ENCODE peak calls at places on chromosomes 16 and 17, in five cellular contexts. D is AG04450, A is thoracic aorta, K is pancreas, Z is mucosa of descending colon. N is an unnamed sample.

GRCh38 chr17:17666111-17666714 is 15.0 kb upstream of the RAI1 start:
- DNase-seq in A (no peak), D (no peak), Z (peak), K (no peak), N (peak)

GRCh38 chr17:77491921-77492445 is 351.2 kb downstream of the SEC14L1 start:
- DNase-seq in A (no peak), K (no peak), Z (peak), D (no peak), N (no peak)

GRCh38 chr16:69763557-69763942 is 1.4 kb downstream of the WWP2 start:
- DNase-seq in Z (no peak), K (no peak), A (no peak), D (no peak), N (no peak)

GRCh38 chr16:694187-694862 is 4.1 kb upstream of the WDR24 start:
- DNase-seq in D (no peak), A (no peak), Z (no peak), K (no peak), N (no peak)

GRCh38 chr17:58595194-58595792 is 80.9 kb upstream of the MTMR4 start:
- DNase-seq in K (no peak), D (no peak), Z (no peak), A (no peak), N (no peak)

GRCh38 chr17:64984776-64985521 is 65.7 kb upstream of the LRRC37A3 start:
- DNase-seq in K (no peak), D (no peak), Z (no peak), A (no peak), N (peak)

GRCh38 chr16:27313422-27314160 is at the start of gene IL4R:
- DNase-seq in Z (peak), D (peak), A (peak), K (peak), N (peak)

GRCh38 chr17:57782051-57782490 is 37.0 kb upstream of the CCDC182 start:
- DNase-seq in A (no peak), D (no peak), K (no peak), Z (peak), N (no peak)

GRCh38 chr17:6853764-6854442 is 22.4 kb upstream of the TEKT1 start:
- DNase-seq in A (no peak), K (no peak), D (no peak), Z (no peak), N (no peak)

GRCh38 chr17:17379197-17379991 is 76.2 kb downstream of the NT5M start:
- DNase-seq in D (no peak), K (peak), A (no peak), Z (no peak), N (peak)

GRCh38 chr17:32588982-32589381 is 102.2 kb downstream of the CDK5R1 start:
- DNase-seq in A (no peak), K (no peak), D (no peak), Z (no peak), N (no peak)

GRCh38 chr17:1714488-1714979 is 4.4 kb upstream of the TLCD2 start:
- DNase-seq in A (peak), D (peak), Z (peak), K (peak), N (peak)

GRCh38 chr16:85329059-85329812 is 217.0 kb upstream of the CIBAR2 start:
- DNase-seq in A (no peak), K (no peak), D (no peak), Z (peak), N (no peak)

GRCh38 chr16:78817442-78817829 is 718.0 kb downstream of the WWOX start:
- DNase-seq in A (no peak), D (no peak), K (no peak), Z (no peak), N (peak)

GRCh38 chr17:64385187-64386083 is 5.2 kb downstream of the PECAM1 start:
- DNase-seq in Z (no peak), A (peak), K (no peak), D (peak), N (peak)

GRCh38 chr17:76791053-76791980 is 53.4 kb downstream of the MFSD11 start:
- DNase-seq in D (no peak), A (no peak), K (peak), Z (peak), N (peak)

GRCh38 chr17:35784895-35785294 is 10.5 kb downstream of the MMP28 start:
- DNase-seq in D (no peak), K (no peak), Z (no peak), A (no peak), N (no peak)

GRCh38 chr17:57004944-57005579 is 27.1 kb downstream of the SCPEP1 start:
- DNase-seq in K (no peak), D (no peak), A (no peak), Z (peak), N (no peak)

GRCh38 chr17:10325036-10325435 is 47.8 kb downstream of the MYH13 start:
- DNase-seq in D (no peak), K (no peak), Z (no peak), A (no peak), N (no peak)

GRCh38 chr16:3736116-3736515 is 18.8 kb upstream of the TRAP1 start:
- DNase-seq in K (no peak), Z (no peak), D (no peak), A (no peak), N (no peak)

GRCh38 chr17:9684955-9685621 is 39.8 kb downstream of the USP43 start:
- DNase-seq in A (no peak), K (no peak), Z (no peak), D (no peak), N (no peak)

GRCh38 chr17:3964203-3965122 is at the start of gene ATP2A3:
- DNase-seq in K (peak), Z (peak), A (no peak), D (no peak), N (no peak)

GRCh38 chr16:84758627-84759026 is 58.8 kb downstream of the USP10 start:
- DNase-seq in A (no peak), K (no peak), D (no peak), Z (peak), N (no peak)

GRCh38 chr17:44000141-44000860 is 4.1 kb upstream of the NAGS start:
- DNase-seq in Z (no peak), K (no peak), D (no peak), A (no peak), N (no peak)

GRCh38 chr16:8576141-8577004 is 13.9 kb downstream of the TMEM114 start:
- DNase-seq in Z (no peak), K (no peak), D (no peak), A (no peak), N (no peak)

GRCh38 chr16:85253127-85253941 is 141.1 kb upstream of the CIBAR2 start:
- DNase-seq in Z (peak), D (no peak), A (no peak), K (peak), N (peak)

GRCh38 chr16:324451-325334 is 27.8 kb downstream of the AXIN1 start:
- DNase-seq in D (no peak), A (no peak), K (no peak), Z (peak), N (no peak)

GRCh38 chr17:48246623-48247022 is 139.1 kb downstream of the SNX11 start:
- DNase-seq in A (no peak), K (no peak), Z (no peak), D (no peak), N (no peak)

GRCh38 chr16:8370374-8371015 is 219.8 kb downstream of the TMEM114 start:
- DNase-seq in D (no peak), A (no peak), K (no peak), Z (no peak), N (peak)

GRCh38 chr16:12095275-12096161 is 119.0 kb downstream of the SNX29 start:
- DNase-seq in Z (peak), D (peak), K (peak), A (no peak), N (peak)

GRCh38 chr17:83189013-83189672 is 109.7 kb downstream of the METRNL start:
- DNase-seq in A (no peak), D (no peak), K (no peak), Z (no peak), N (no peak)

GRCh38 chr17:3575506-3575905 is 17.9 kb upstream of the TRPV3 start:
- DNase-seq in Z (no peak), A (no peak), D (no peak), K (no peak), N (peak)

GRCh38 chr17:28685366-28685765 is 23.4 kb downstream of the SUPT6H start:
- DNase-seq in K (no peak), D (no peak), A (no peak), Z (no peak), N (no peak)

GRCh38 chr17:28688481-28688880 is 23.2 kb downstream of the PROCA1 start:
- DNase-seq in D (no peak), Z (no peak), K (no peak), A (no peak), N (no peak)

GRCh38 chr17:28686296-28686695 is 24.3 kb downstream of the SUPT6H start:
- DNase-seq in Z (no peak), K (no peak), A (no peak), D (no peak), N (no peak)

GRCh38 chr17:28682655-28683054 is 20.6 kb downstream of the SUPT6H start:
- DNase-seq in A (no peak), K (no peak), D (no peak), Z (no peak), N (no peak)

GRCh38 chr17:28684963-28685362 is 23.0 kb downstream of the SUPT6H start:
- DNase-seq in K (no peak), Z (peak), D (no peak), A (no peak), N (peak)
- TF ChIP-seq CTCF in K (no peak), Z (no peak), D (peak), A (no peak), N (no peak)

DNA sequence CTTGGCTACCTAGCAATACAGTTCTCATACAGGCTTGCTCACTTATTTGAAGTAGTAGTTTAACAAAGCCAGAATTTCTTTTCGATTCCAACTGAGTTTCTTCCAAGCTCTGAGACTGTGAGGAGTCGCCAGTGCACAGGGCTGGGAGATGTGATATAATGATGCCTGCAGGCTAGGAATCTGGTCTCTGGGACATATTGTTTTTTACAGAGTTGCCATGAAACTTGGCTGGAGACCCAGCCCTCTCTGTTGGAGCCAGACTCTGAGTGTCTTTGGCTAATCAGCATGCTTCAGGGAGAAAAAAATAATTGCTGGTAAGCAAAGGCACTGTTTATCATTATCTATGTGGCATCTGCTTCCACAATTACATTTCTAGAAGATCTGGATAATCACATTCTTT is 698.8 kb upstream of the GOT2 start:
- DNase-seq in D (no peak), Z (no peak), A (no peak), K (no peak), N (no peak)
- H3K4me3 ChIP-seq in D (no peak), Z (no peak), A (no peak), K (no peak), N (no peak)

DNA sequence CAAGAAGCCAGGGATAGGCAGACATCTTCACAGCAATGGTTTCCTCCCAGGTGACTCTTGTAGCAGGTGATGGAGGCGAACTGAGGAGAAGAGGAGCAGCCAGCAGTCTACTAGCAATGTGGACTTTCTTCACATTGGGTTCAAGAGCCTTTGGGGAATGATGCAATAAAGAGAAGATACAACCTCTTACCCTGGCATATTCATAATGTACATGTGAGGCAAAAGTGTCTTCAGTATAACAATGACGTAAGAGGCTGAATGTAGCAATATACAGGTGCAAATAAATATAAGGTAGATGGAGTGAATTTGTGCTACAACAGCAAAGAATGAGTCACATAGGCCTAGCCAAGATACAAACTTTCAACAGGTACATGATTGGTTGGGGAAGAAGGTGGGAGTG is 70.9 kb upstream of the SOX9 start:
- DNase-seq in A (no peak), Z (no peak), D (no peak), K (no peak), N (no peak)
- TF ChIP-seq CTCF in A (no peak), Z (no peak), D (no peak), K (no peak), N (no peak)

GRCh38 chr17:13334374-13334773 is 267.4 kb downstream of the HS3ST3A1 start:
- DNase-seq in K (no peak), A (no peak), D (no peak), Z (no peak), N (no peak)

GRCh38 chr17:13338421-13338820 is 263.3 kb downstream of the HS3ST3A1 start:
- DNase-seq in D (no peak), A (no peak), Z (no peak), K (no peak), N (no peak)

GRCh38 chr17:13337171-13337570 is 264.6 kb downstream of the HS3ST3A1 start:
- DNase-seq in A (no peak), Z (no peak), K (no peak), D (no peak), N (no peak)

GRCh38 chr17:13333661-13334060 is 268.1 kb downstream of the HS3ST3A1 start:
- DNase-seq in D (no peak), Z (no peak), A (no peak), K (no peak), N (no peak)

DNA sequence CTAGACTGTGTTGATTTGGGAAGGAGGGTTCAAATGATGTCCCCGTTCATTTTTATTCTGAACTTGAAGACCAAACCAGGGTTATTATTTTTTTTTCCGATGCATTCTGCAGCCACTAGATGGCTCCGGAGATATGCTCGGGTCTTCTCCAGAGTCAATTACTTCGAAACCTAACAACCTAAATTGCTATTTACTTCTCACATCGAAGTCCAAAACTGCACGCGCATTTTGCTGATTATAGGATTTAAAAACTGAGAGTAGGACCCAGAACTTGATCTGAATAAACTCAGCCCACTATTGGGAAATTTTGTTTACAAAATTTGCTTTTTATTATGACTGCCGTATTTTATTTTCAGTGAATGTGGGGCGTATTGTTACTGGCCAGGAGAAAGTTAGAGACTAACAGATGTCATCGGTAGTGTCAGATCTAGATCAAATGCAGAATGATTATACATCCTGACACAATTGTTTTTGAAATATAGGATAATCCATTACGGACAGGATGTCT is 263.8 kb downstream of the HS3ST3A1 start:
- DNase-seq in D (peak), A (no peak), K (no peak), Z (peak), N (peak)
- H3K4me3 ChIP-seq in D (peak), A (peak), K (no peak), Z (no peak), N (peak)

GRCh38 chr17:67517335-67517734 is 140.3 kb downstream of the PITPNC1 start:
- DNase-seq in A (no peak), D (no peak), K (no peak), Z (no peak), N (peak)
- TF ChIP-seq CTCF in A (no peak), D (no peak), K (no peak), Z (no peak), N (peak)

DNA sequence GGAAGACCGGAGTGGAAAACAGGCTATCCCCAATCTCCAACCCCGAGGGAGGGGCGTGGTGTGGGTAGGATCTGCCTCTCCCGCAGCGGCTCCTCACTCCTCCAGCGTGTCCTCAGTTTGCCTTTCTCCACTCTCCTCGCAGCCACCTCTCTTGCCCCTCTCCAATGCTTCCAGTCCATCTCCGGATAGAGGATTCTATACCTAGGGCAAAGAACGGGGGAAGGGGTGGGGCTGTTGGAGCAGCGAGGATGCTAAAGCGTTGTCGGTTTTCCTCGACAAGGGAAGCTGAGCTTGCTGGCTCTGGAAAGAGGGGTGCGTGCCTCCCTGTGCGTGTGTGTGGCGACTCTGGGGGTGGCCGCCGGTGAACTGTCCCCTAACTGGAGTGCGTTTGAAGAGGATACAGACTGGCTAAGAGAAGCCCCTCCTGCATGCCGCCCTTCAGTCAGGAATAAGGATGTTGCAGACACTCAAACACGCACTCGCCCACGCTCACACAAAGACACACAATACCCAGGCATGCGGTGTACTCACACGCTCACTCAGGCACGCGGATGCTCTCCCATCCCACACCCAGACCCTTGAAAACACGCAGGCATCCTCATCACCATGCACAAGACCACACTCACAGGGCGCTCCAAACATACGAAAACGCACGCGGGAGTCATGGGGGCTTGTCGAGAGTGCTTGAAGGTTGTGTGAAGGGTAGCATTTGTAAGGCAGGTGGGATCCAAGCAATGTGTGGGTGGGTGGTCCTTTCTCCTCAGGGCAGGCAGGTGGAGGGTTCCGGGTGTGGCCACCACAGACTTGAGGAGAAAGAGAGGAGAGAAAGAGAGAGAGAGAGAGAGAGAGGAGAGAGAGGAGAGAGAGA is 633 bp upstream of the GPR139 start:
- DNase-seq in K (no peak), D (no peak), A (no peak), Z (no peak), N (no peak)
- H3K4me3 ChIP-seq in K (no peak), D (no peak), A (no peak), Z (no peak), N (no peak)

GRCh38 chr16:55542459-55543082 is 23.9 kb upstream of the CAPNS2 start:
- DNase-seq in K (no peak), A (no peak), D (no peak), Z (no peak), N (peak)

GRCh38 chr16:55540221-55540620 is 26.3 kb upstream of the CAPNS2 start:
- DNase-seq in K (no peak), A (no peak), Z (no peak), D (no peak), N (no peak)

GRCh38 chr16:55539049-55539448 is 27.4 kb upstream of the CAPNS2 start:
- DNase-seq in A (no peak), K (no peak), D (no peak), Z (no peak), N (peak)

GRCh38 chr16:55539488-55539887 is 27.0 kb upstream of the CAPNS2 start:
- DNase-seq in A (no peak), Z (no peak), D (no peak), K (no peak), N (no peak)

GRCh38 chr16:55543470-55543869 is 23.0 kb upstream of the CAPNS2 start:
- DNase-seq in Z (no peak), K (no peak), D (no peak), A (no peak), N (peak)
- TF ChIP-seq CTCF in Z (no peak), K (no peak), D (peak), A (peak), N (peak)

GRCh38 chr17:49987290-49987585 is 7.8 kb downstream of the DLX3 start:
- DNase-seq in A (no peak), K (no peak), Z (no peak), D (no peak), N (no peak)
- H3K4me3 ChIP-seq in A (no peak), K (no peak), Z (no peak), D (no peak), N (no peak)

DNA sequence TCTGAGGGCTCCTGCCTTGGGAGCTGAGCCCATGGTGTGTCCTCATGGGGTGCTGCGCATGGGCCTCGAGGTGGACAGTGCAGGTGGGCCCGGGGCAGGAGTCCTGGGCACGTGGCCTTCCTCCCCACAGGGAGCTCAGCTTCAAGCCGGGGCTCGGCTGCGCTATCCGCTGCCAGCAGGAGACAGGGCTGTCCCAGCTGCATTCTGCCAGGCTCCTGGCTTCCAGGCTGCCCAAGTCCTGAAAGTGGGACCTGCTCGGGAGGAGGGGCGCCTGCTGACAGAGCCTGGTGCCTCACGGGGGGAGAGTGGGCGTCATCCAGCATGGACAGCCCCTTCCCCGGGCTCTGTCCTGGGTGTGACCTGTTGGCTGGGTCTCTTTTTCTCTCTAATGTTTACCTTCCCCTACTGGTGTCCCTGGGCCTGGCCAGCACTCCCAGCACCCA is 7.1 kb downstream of the TRAF7 start:
- DNase-seq in A (no peak), K (no peak), Z (peak), D (no peak), N (no peak)
- TF ChIP-seq CTCF in A (no peak), K (no peak), Z (no peak), D (no peak), N (no peak)

GRCh38 chr17:42422412-42422957 is 571 bp downstream of the CAVIN1 start:
- DNase-seq in K (peak), Z (no peak), A (no peak), D (no peak), N (no peak)

GRCh38 chr17:42423766-42424165 is 710 bp upstream of the CAVIN1 start:
- DNase-seq in Z (no peak), K (no peak), D (no peak), A (no peak), N (no peak)

GRCh38 chr17:42422958-42423712 is at the start of gene CAVIN1:
- DNase-seq in Z (peak), A (peak), K (peak), D (peak), N (peak)

GRCh38 chr17:42424991-42425610 is 2.0 kb upstream of the CAVIN1 start:
- DNase-seq in Z (no peak), A (no peak), K (no peak), D (no peak), N (peak)

GRCh38 chr17:42421479-42422332 is 1.4 kb downstream of the CAVIN1 start:
- DNase-seq in Z (no peak), A (no peak), D (no peak), K (peak), N (peak)
- H3K4me3 ChIP-seq in Z (peak), A (peak), D (peak), K (peak), N (peak)